ENCODE peak calls at places on chromosome 14, in nine cellular contexts. One of them, this sample, is unnamed.

GRCh38 chr14:24858052-24858451 is 191.9 kb downstream of the STXBP6 start:
- DNase-seq in iPS DF 6.9: peak
- DNase-seq in stimulated activated CD4-positive, alpha-beta T cell treated with anti-CD3 and anti-CD28 coated beads, Interleukin-4, amount 100 ng/mL, for 1 hour: no peak
- DNase-seq in AG09309: no peak
- DNase-seq in anterior cingulate cortex: no peak
- DNase-seq in NCI-H1417 treated with DMSO at 0.1 percent for 48 hours: no peak
- DNase-seq in amygdala: no peak
- DNase-seq in HS-27A: no peak
- DNase-seq in stimulated activated CD8-positive, alpha-beta memory T cell treated with anti-CD3 and anti-CD28 coated beads, Interleukin-15, amount 100 ng/mL, for 24 hours: no peak
- DNase-seq in this sample: no peak

GRCh38 chr14:65414961-65415589 is 2.5 kb downstream of the FUT8 start:
- DNase-seq in iPS DF 6.9: no peak
- DNase-seq in stimulated activated CD4-positive, alpha-beta T cell treated with anti-CD3 and anti-CD28 coated beads, Interleukin-4, amount 100 ng/mL, for 1 hour: no peak
- DNase-seq in AG09309: no peak
- DNase-seq in anterior cingulate cortex: no peak
- DNase-seq in NCI-H1417 treated with DMSO at 0.1 percent for 48 hours: no peak
- DNase-seq in amygdala: no peak
- DNase-seq in HS-27A: no peak
- DNase-seq in stimulated activated CD8-positive, alpha-beta memory T cell treated with anti-CD3 and anti-CD28 coated beads, Interleukin-15, amount 100 ng/mL, for 24 hours: no peak
- DNase-seq in this sample: no peak

GRCh38 chr14:72788972-72789728 is 104.8 kb downstream of the DPF3 start:
- DNase-seq in iPS DF 6.9: no peak
- DNase-seq in stimulated activated CD4-positive, alpha-beta T cell treated with anti-CD3 and anti-CD28 coated beads, Interleukin-4, amount 100 ng/mL, for 1 hour: no peak
- DNase-seq in AG09309: no peak
- DNase-seq in anterior cingulate cortex: no peak
- DNase-seq in NCI-H1417 treated with DMSO at 0.1 percent for 48 hours: no peak
- DNase-seq in amygdala: no peak
- DNase-seq in HS-27A: no peak
- DNase-seq in stimulated activated CD8-positive, alpha-beta memory T cell treated with anti-CD3 and anti-CD28 coated beads, Interleukin-15, amount 100 ng/mL, for 24 hours: no peak
- DNase-seq in this sample: no peak

GRCh38 chr14:40004871-40005503 is 572.8 kb upstream of the FBXO33 start:
- DNase-seq in iPS DF 6.9: no peak
- DNase-seq in stimulated activated CD4-positive, alpha-beta T cell treated with anti-CD3 and anti-CD28 coated beads, Interleukin-4, amount 100 ng/mL, for 1 hour: no peak
- DNase-seq in AG09309: no peak
- DNase-seq in anterior cingulate cortex: no peak
- DNase-seq in NCI-H1417 treated with DMSO at 0.1 percent for 48 hours: no peak
- DNase-seq in amygdala: no peak
- DNase-seq in HS-27A: no peak
- DNase-seq in stimulated activated CD8-positive, alpha-beta memory T cell treated with anti-CD3 and anti-CD28 coated beads, Interleukin-15, amount 100 ng/mL, for 24 hours: no peak
- DNase-seq in this sample: no peak

GRCh38 chr14:63275611-63276010 is 43.1 kb downstream of the GPHB5 start:
- DNase-seq in iPS DF 6.9: no peak
- DNase-seq in stimulated activated CD4-positive, alpha-beta T cell treated with anti-CD3 and anti-CD28 coated beads, Interleukin-4, amount 100 ng/mL, for 1 hour: no peak
- DNase-seq in AG09309: no peak
- DNase-seq in anterior cingulate cortex: no peak
- DNase-seq in NCI-H1417 treated with DMSO at 0.1 percent for 48 hours: peak
- DNase-seq in amygdala: no peak
- DNase-seq in HS-27A: no peak
- DNase-seq in stimulated activated CD8-positive, alpha-beta memory T cell treated with anti-CD3 and anti-CD28 coated beads, Interleukin-15, amount 100 ng/mL, for 24 hours: no peak
- DNase-seq in this sample: peak

GRCh38 chr14:50964683-50965390 is 20.6 kb upstream of the PYGL start:
- DNase-seq in iPS DF 6.9: no peak
- DNase-seq in stimulated activated CD4-positive, alpha-beta T cell treated with anti-CD3 and anti-CD28 coated beads, Interleukin-4, amount 100 ng/mL, for 1 hour: no peak
- DNase-seq in AG09309: peak
- DNase-seq in anterior cingulate cortex: peak
- DNase-seq in NCI-H1417 treated with DMSO at 0.1 percent for 48 hours: no peak
- DNase-seq in amygdala: no peak
- DNase-seq in HS-27A: peak
- DNase-seq in stimulated activated CD8-positive, alpha-beta memory T cell treated with anti-CD3 and anti-CD28 coated beads, Interleukin-15, amount 100 ng/mL, for 24 hours: no peak
- DNase-seq in this sample: no peak

GRCh38 chr14:77246784-77247183 is 24.2 kb downstream of the NGB start:
- DNase-seq in iPS DF 6.9: no peak
- DNase-seq in stimulated activated CD4-positive, alpha-beta T cell treated with anti-CD3 and anti-CD28 coated beads, Interleukin-4, amount 100 ng/mL, for 1 hour: no peak
- DNase-seq in AG09309: no peak
- DNase-seq in anterior cingulate cortex: no peak
- DNase-seq in NCI-H1417 treated with DMSO at 0.1 percent for 48 hours: no peak
- DNase-seq in amygdala: no peak
- DNase-seq in HS-27A: no peak
- DNase-seq in stimulated activated CD8-positive, alpha-beta memory T cell treated with anti-CD3 and anti-CD28 coated beads, Interleukin-15, amount 100 ng/mL, for 24 hours: no peak
- DNase-seq in this sample: no peak

GRCh38 chr14:71597955-71598659 is 334.1 kb upstream of the RGS6 start:
- DNase-seq in iPS DF 6.9: no peak
- DNase-seq in stimulated activated CD4-positive, alpha-beta T cell treated with anti-CD3 and anti-CD28 coated beads, Interleukin-4, amount 100 ng/mL, for 1 hour: no peak
- DNase-seq in AG09309: no peak
- DNase-seq in anterior cingulate cortex: no peak
- DNase-seq in NCI-H1417 treated with DMSO at 0.1 percent for 48 hours: no peak
- DNase-seq in amygdala: no peak
- DNase-seq in HS-27A: no peak
- DNase-seq in stimulated activated CD8-positive, alpha-beta memory T cell treated with anti-CD3 and anti-CD28 coated beads, Interleukin-15, amount 100 ng/mL, for 24 hours: no peak
- DNase-seq in this sample: no peak

GRCh38 chr14:64649383-64649998 is 54.7 kb upstream of the PLEKHG3 start:
- DNase-seq in iPS DF 6.9: no peak
- DNase-seq in stimulated activated CD4-positive, alpha-beta T cell treated with anti-CD3 and anti-CD28 coated beads, Interleukin-4, amount 100 ng/mL, for 1 hour: no peak
- DNase-seq in AG09309: no peak
- DNase-seq in anterior cingulate cortex: no peak
- DNase-seq in NCI-H1417 treated with DMSO at 0.1 percent for 48 hours: no peak
- DNase-seq in amygdala: no peak
- DNase-seq in HS-27A: no peak
- DNase-seq in stimulated activated CD8-positive, alpha-beta memory T cell treated with anti-CD3 and anti-CD28 coated beads, Interleukin-15, amount 100 ng/mL, for 24 hours: no peak
- DNase-seq in this sample: no peak

GRCh38 chr14:105247026-105247425 is 1.3 kb upstream of the BTBD6 start:
- DNase-seq in iPS DF 6.9: no peak
- DNase-seq in stimulated activated CD4-positive, alpha-beta T cell treated with anti-CD3 and anti-CD28 coated beads, Interleukin-4, amount 100 ng/mL, for 1 hour: no peak
- DNase-seq in AG09309: no peak
- DNase-seq in anterior cingulate cortex: no peak
- DNase-seq in NCI-H1417 treated with DMSO at 0.1 percent for 48 hours: no peak
- DNase-seq in amygdala: no peak
- DNase-seq in HS-27A: no peak
- DNase-seq in stimulated activated CD8-positive, alpha-beta memory T cell treated with anti-CD3 and anti-CD28 coated beads, Interleukin-15, amount 100 ng/mL, for 24 hours: no peak
- DNase-seq in this sample: no peak

GRCh38 chr14:64209428-64210165 is 84.6 kb downstream of the ESR2 start:
- DNase-seq in iPS DF 6.9: no peak
- DNase-seq in stimulated activated CD4-positive, alpha-beta T cell treated with anti-CD3 and anti-CD28 coated beads, Interleukin-4, amount 100 ng/mL, for 1 hour: no peak
- DNase-seq in AG09309: no peak
- DNase-seq in anterior cingulate cortex: no peak
- DNase-seq in NCI-H1417 treated with DMSO at 0.1 percent for 48 hours: no peak
- DNase-seq in amygdala: peak
- DNase-seq in HS-27A: no peak
- DNase-seq in stimulated activated CD8-positive, alpha-beta memory T cell treated with anti-CD3 and anti-CD28 coated beads, Interleukin-15, amount 100 ng/mL, for 24 hours: no peak
- DNase-seq in this sample: no peak

GRCh38 chr14:22598099-22598895 is at the start of gene ABHD4:
- DNase-seq in iPS DF 6.9: peak
- DNase-seq in stimulated activated CD4-positive, alpha-beta T cell treated with anti-CD3 and anti-CD28 coated beads, Interleukin-4, amount 100 ng/mL, for 1 hour: peak
- DNase-seq in AG09309: no peak
- DNase-seq in anterior cingulate cortex: peak
- DNase-seq in NCI-H1417 treated with DMSO at 0.1 percent for 48 hours: no peak
- DNase-seq in amygdala: peak
- DNase-seq in HS-27A: no peak
- DNase-seq in stimulated activated CD8-positive, alpha-beta memory T cell treated with anti-CD3 and anti-CD28 coated beads, Interleukin-15, amount 100 ng/mL, for 24 hours: no peak
- DNase-seq in this sample: no peak

GRCh38 chr14:33676135-33676566 is 274.7 kb downstream of the EGLN3 start:
- DNase-seq in iPS DF 6.9: peak
- DNase-seq in stimulated activated CD4-positive, alpha-beta T cell treated with anti-CD3 and anti-CD28 coated beads, Interleukin-4, amount 100 ng/mL, for 1 hour: no peak
- DNase-seq in AG09309: no peak
- DNase-seq in anterior cingulate cortex: peak
- DNase-seq in NCI-H1417 treated with DMSO at 0.1 percent for 48 hours: no peak
- DNase-seq in amygdala: peak
- DNase-seq in HS-27A: peak
- DNase-seq in stimulated activated CD8-positive, alpha-beta memory T cell treated with anti-CD3 and anti-CD28 coated beads, Interleukin-15, amount 100 ng/mL, for 24 hours: no peak
- DNase-seq in this sample: peak

GRCh38 chr14:100822007-100822406 is 3.9 kb upstream of the MEG3 start:
- DNase-seq in iPS DF 6.9: no peak
- DNase-seq in stimulated activated CD4-positive, alpha-beta T cell treated with anti-CD3 and anti-CD28 coated beads, Interleukin-4, amount 100 ng/mL, for 1 hour: no peak
- DNase-seq in AG09309: no peak
- DNase-seq in anterior cingulate cortex: no peak
- DNase-seq in NCI-H1417 treated with DMSO at 0.1 percent for 48 hours: no peak
- DNase-seq in amygdala: no peak
- DNase-seq in HS-27A: no peak
- DNase-seq in stimulated activated CD8-positive, alpha-beta memory T cell treated with anti-CD3 and anti-CD28 coated beads, Interleukin-15, amount 100 ng/mL, for 24 hours: no peak
- DNase-seq in this sample: no peak

GRCh38 chr14:104116544-104117340 is 21.6 kb upstream of the KIF26A start:
- DNase-seq in iPS DF 6.9: no peak
- DNase-seq in stimulated activated CD4-positive, alpha-beta T cell treated with anti-CD3 and anti-CD28 coated beads, Interleukin-4, amount 100 ng/mL, for 1 hour: peak
- DNase-seq in AG09309: no peak
- DNase-seq in anterior cingulate cortex: no peak
- DNase-seq in NCI-H1417 treated with DMSO at 0.1 percent for 48 hours: no peak
- DNase-seq in amygdala: no peak
- DNase-seq in HS-27A: no peak
- DNase-seq in stimulated activated CD8-positive, alpha-beta memory T cell treated with anti-CD3 and anti-CD28 coated beads, Interleukin-15, amount 100 ng/mL, for 24 hours: no peak
- DNase-seq in this sample: no peak

GRCh38 chr14:22296722-22297121 is 292.3 kb downstream of the DAD1 start:
- DNase-seq in iPS DF 6.9: no peak
- DNase-seq in stimulated activated CD4-positive, alpha-beta T cell treated with anti-CD3 and anti-CD28 coated beads, Interleukin-4, amount 100 ng/mL, for 1 hour: no peak
- DNase-seq in AG09309: no peak
- DNase-seq in anterior cingulate cortex: no peak
- DNase-seq in NCI-H1417 treated with DMSO at 0.1 percent for 48 hours: no peak
- DNase-seq in amygdala: no peak
- DNase-seq in HS-27A: peak
- DNase-seq in stimulated activated CD8-positive, alpha-beta memory T cell treated with anti-CD3 and anti-CD28 coated beads, Interleukin-15, amount 100 ng/mL, for 24 hours: no peak
- DNase-seq in this sample: no peak

GRCh38 chr14:101980700-101981099 is 16.3 kb downstream of the DYNC1H1 start:
- DNase-seq in iPS DF 6.9: no peak
- DNase-seq in stimulated activated CD4-positive, alpha-beta T cell treated with anti-CD3 and anti-CD28 coated beads, Interleukin-4, amount 100 ng/mL, for 1 hour: no peak
- DNase-seq in AG09309: peak
- DNase-seq in anterior cingulate cortex: no peak
- DNase-seq in NCI-H1417 treated with DMSO at 0.1 percent for 48 hours: no peak
- DNase-seq in amygdala: no peak
- DNase-seq in HS-27A: peak
- DNase-seq in stimulated activated CD8-positive, alpha-beta memory T cell treated with anti-CD3 and anti-CD28 coated beads, Interleukin-15, amount 100 ng/mL, for 24 hours: no peak
- DNase-seq in this sample: no peak

GRCh38 chr14:74324945-74325361 is 22.2 kb upstream of the ABCD4 start:
- DNase-seq in iPS DF 6.9: no peak
- DNase-seq in stimulated activated CD4-positive, alpha-beta T cell treated with anti-CD3 and anti-CD28 coated beads, Interleukin-4, amount 100 ng/mL, for 1 hour: no peak
- DNase-seq in AG09309: no peak
- DNase-seq in anterior cingulate cortex: no peak
- DNase-seq in NCI-H1417 treated with DMSO at 0.1 percent for 48 hours: no peak
- DNase-seq in amygdala: no peak
- DNase-seq in HS-27A: peak
- DNase-seq in stimulated activated CD8-positive, alpha-beta memory T cell treated with anti-CD3 and anti-CD28 coated beads, Interleukin-15, amount 100 ng/mL, for 24 hours: no peak
- DNase-seq in this sample: no peak

GRCh38 chr14:30608533-30609006 is 13.5 kb upstream of the SCFD1 start:
- DNase-seq in iPS DF 6.9: no peak
- DNase-seq in stimulated activated CD4-positive, alpha-beta T cell treated with anti-CD3 and anti-CD28 coated beads, Interleukin-4, amount 100 ng/mL, for 1 hour: no peak
- DNase-seq in AG09309: no peak
- DNase-seq in anterior cingulate cortex: no peak
- DNase-seq in NCI-H1417 treated with DMSO at 0.1 percent for 48 hours: no peak
- DNase-seq in amygdala: no peak
- DNase-seq in HS-27A: peak
- DNase-seq in stimulated activated CD8-positive, alpha-beta memory T cell treated with anti-CD3 and anti-CD28 coated beads, Interleukin-15, amount 100 ng/mL, for 24 hours: no peak
- DNase-seq in this sample: no peak

GRCh38 chr14:82387699-82388098 is 854.0 kb upstream of the SEL1L start:
- DNase-seq in iPS DF 6.9: no peak
- DNase-seq in stimulated activated CD4-positive, alpha-beta T cell treated with anti-CD3 and anti-CD28 coated beads, Interleukin-4, amount 100 ng/mL, for 1 hour: no peak
- DNase-seq in AG09309: no peak
- DNase-seq in anterior cingulate cortex: no peak
- DNase-seq in NCI-H1417 treated with DMSO at 0.1 percent for 48 hours: no peak
- DNase-seq in amygdala: no peak
- DNase-seq in HS-27A: no peak
- DNase-seq in stimulated activated CD8-positive, alpha-beta memory T cell treated with anti-CD3 and anti-CD28 coated beads, Interleukin-15, amount 100 ng/mL, for 24 hours: no peak
- DNase-seq in this sample: no peak

GRCh38 chr14:80781968-80782367 is 159.6 kb downstream of the CEP128 start:
- DNase-seq in iPS DF 6.9: no peak
- DNase-seq in stimulated activated CD4-positive, alpha-beta T cell treated with anti-CD3 and anti-CD28 coated beads, Interleukin-4, amount 100 ng/mL, for 1 hour: no peak
- DNase-seq in AG09309: no peak
- DNase-seq in anterior cingulate cortex: no peak
- DNase-seq in NCI-H1417 treated with DMSO at 0.1 percent for 48 hours: no peak
- DNase-seq in amygdala: no peak
- DNase-seq in HS-27A: no peak
- DNase-seq in stimulated activated CD8-positive, alpha-beta memory T cell treated with anti-CD3 and anti-CD28 coated beads, Interleukin-15, amount 100 ng/mL, for 24 hours: no peak
- DNase-seq in this sample: no peak

GRCh38 chr14:70838076-70838475 is 28.8 kb upstream of the MAP3K9 start:
- DNase-seq in iPS DF 6.9: no peak
- DNase-seq in stimulated activated CD4-positive, alpha-beta T cell treated with anti-CD3 and anti-CD28 coated beads, Interleukin-4, amount 100 ng/mL, for 1 hour: no peak
- DNase-seq in AG09309: no peak
- DNase-seq in anterior cingulate cortex: no peak
- DNase-seq in NCI-H1417 treated with DMSO at 0.1 percent for 48 hours: no peak
- DNase-seq in amygdala: no peak
- DNase-seq in HS-27A: no peak
- DNase-seq in stimulated activated CD8-positive, alpha-beta memory T cell treated with anti-CD3 and anti-CD28 coated beads, Interleukin-15, amount 100 ng/mL, for 24 hours: no peak
- DNase-seq in this sample: no peak

GRCh38 chr14:50059773-50060629 is 56.4 kb downstream of the VCPKMT start:
- DNase-seq in iPS DF 6.9: no peak
- DNase-seq in stimulated activated CD4-positive, alpha-beta T cell treated with anti-CD3 and anti-CD28 coated beads, Interleukin-4, amount 100 ng/mL, for 1 hour: no peak
- DNase-seq in AG09309: no peak
- DNase-seq in anterior cingulate cortex: no peak
- DNase-seq in NCI-H1417 treated with DMSO at 0.1 percent for 48 hours: no peak
- DNase-seq in amygdala: no peak
- DNase-seq in HS-27A: no peak
- DNase-seq in stimulated activated CD8-positive, alpha-beta memory T cell treated with anti-CD3 and anti-CD28 coated beads, Interleukin-15, amount 100 ng/mL, for 24 hours: no peak
- DNase-seq in this sample: no peak

GRCh38 chr14:102481791-102482238 is 27.8 kb downstream of the ANKRD9 start:
- DNase-seq in iPS DF 6.9: no peak
- DNase-seq in stimulated activated CD4-positive, alpha-beta T cell treated with anti-CD3 and anti-CD28 coated beads, Interleukin-4, amount 100 ng/mL, for 1 hour: no peak
- DNase-seq in AG09309: no peak
- DNase-seq in anterior cingulate cortex: no peak
- DNase-seq in NCI-H1417 treated with DMSO at 0.1 percent for 48 hours: no peak
- DNase-seq in amygdala: no peak
- DNase-seq in HS-27A: no peak
- DNase-seq in stimulated activated CD8-positive, alpha-beta memory T cell treated with anti-CD3 and anti-CD28 coated beads, Interleukin-15, amount 100 ng/mL, for 24 hours: no peak
- DNase-seq in this sample: no peak

GRCh38 chr14:21023817-21024667 is 819 bp downstream of the NDRG2 start:
- DNase-seq in iPS DF 6.9: no peak
- DNase-seq in stimulated activated CD4-positive, alpha-beta T cell treated with anti-CD3 and anti-CD28 coated beads, Interleukin-4, amount 100 ng/mL, for 1 hour: no peak
- DNase-seq in AG09309: no peak
- DNase-seq in anterior cingulate cortex: peak
- DNase-seq in NCI-H1417 treated with DMSO at 0.1 percent for 48 hours: no peak
- DNase-seq in amygdala: no peak
- DNase-seq in HS-27A: no peak
- DNase-seq in stimulated activated CD8-positive, alpha-beta memory T cell treated with anti-CD3 and anti-CD28 coated beads, Interleukin-15, amount 100 ng/mL, for 24 hours: no peak
- DNase-seq in this sample: no peak

GRCh38 chr14:104879201-104879982 is 14.3 kb downstream of the CEP170B start:
- DNase-seq in iPS DF 6.9: no peak
- DNase-seq in stimulated activated CD4-positive, alpha-beta T cell treated with anti-CD3 and anti-CD28 coated beads, Interleukin-4, amount 100 ng/mL, for 1 hour: peak
- DNase-seq in AG09309: no peak
- DNase-seq in anterior cingulate cortex: no peak
- DNase-seq in NCI-H1417 treated with DMSO at 0.1 percent for 48 hours: no peak
- DNase-seq in amygdala: no peak
- DNase-seq in HS-27A: no peak
- DNase-seq in stimulated activated CD8-positive, alpha-beta memory T cell treated with anti-CD3 and anti-CD28 coated beads, Interleukin-15, amount 100 ng/mL, for 24 hours: no peak
- DNase-seq in this sample: no peak

GRCh38 chr14:31059152-31059924 is 33.2 kb upstream of the STRN3 start:
- DNase-seq in iPS DF 6.9: no peak
- DNase-seq in stimulated activated CD4-positive, alpha-beta T cell treated with anti-CD3 and anti-CD28 coated beads, Interleukin-4, amount 100 ng/mL, for 1 hour: no peak
- DNase-seq in AG09309: peak
- DNase-seq in anterior cingulate cortex: no peak
- DNase-seq in NCI-H1417 treated with DMSO at 0.1 percent for 48 hours: no peak
- DNase-seq in amygdala: no peak
- DNase-seq in HS-27A: no peak
- DNase-seq in stimulated activated CD8-positive, alpha-beta memory T cell treated with anti-CD3 and anti-CD28 coated beads, Interleukin-15, amount 100 ng/mL, for 24 hours: no peak
- DNase-seq in this sample: no peak

GRCh38 chr14:52043690-52044089 is 25.2 kb downstream of the NID2 start:
- DNase-seq in iPS DF 6.9: no peak
- DNase-seq in stimulated activated CD4-positive, alpha-beta T cell treated with anti-CD3 and anti-CD28 coated beads, Interleukin-4, amount 100 ng/mL, for 1 hour: peak
- DNase-seq in AG09309: no peak
- DNase-seq in anterior cingulate cortex: no peak
- DNase-seq in NCI-H1417 treated with DMSO at 0.1 percent for 48 hours: no peak
- DNase-seq in amygdala: no peak
- DNase-seq in HS-27A: no peak
- DNase-seq in stimulated activated CD8-positive, alpha-beta memory T cell treated with anti-CD3 and anti-CD28 coated beads, Interleukin-15, amount 100 ng/mL, for 24 hours: no peak
- DNase-seq in this sample: no peak

GRCh38 chr14:96583605-96584041 is 81.4 kb downstream of the PAPOLA start:
- DNase-seq in iPS DF 6.9: no peak
- DNase-seq in stimulated activated CD4-positive, alpha-beta T cell treated with anti-CD3 and anti-CD28 coated beads, Interleukin-4, amount 100 ng/mL, for 1 hour: no peak
- DNase-seq in AG09309: no peak
- DNase-seq in anterior cingulate cortex: no peak
- DNase-seq in NCI-H1417 treated with DMSO at 0.1 percent for 48 hours: no peak
- DNase-seq in amygdala: no peak
- DNase-seq in HS-27A: no peak
- DNase-seq in stimulated activated CD8-positive, alpha-beta memory T cell treated with anti-CD3 and anti-CD28 coated beads, Interleukin-15, amount 100 ng/mL, for 24 hours: no peak
- DNase-seq in this sample: no peak

GRCh38 chr14:65881642-65882041 is 469.1 kb downstream of the FUT8 start:
- DNase-seq in iPS DF 6.9: no peak
- DNase-seq in stimulated activated CD4-positive, alpha-beta T cell treated with anti-CD3 and anti-CD28 coated beads, Interleukin-4, amount 100 ng/mL, for 1 hour: no peak
- DNase-seq in AG09309: no peak
- DNase-seq in anterior cingulate cortex: no peak
- DNase-seq in NCI-H1417 treated with DMSO at 0.1 percent for 48 hours: no peak
- DNase-seq in amygdala: no peak
- DNase-seq in HS-27A: no peak
- DNase-seq in stimulated activated CD8-positive, alpha-beta memory T cell treated with anti-CD3 and anti-CD28 coated beads, Interleukin-15, amount 100 ng/mL, for 24 hours: no peak
- DNase-seq in this sample: no peak